ENCODE peak calls at places on chromosome X, in four cellular contexts. One of them, this sample, is unnamed.

GRCh38 chrX:105701310-105702052 is 120.9 kb upstream of the NRK start:
- DNase-seq in stimulated activated naive CD8-positive, alpha-beta T cell treated with anti-CD3 and anti-CD28 coated beads, Interleukin-15, Interleukin-2, amounts not matched to agents 100 U/mL and 50 U/mL, for 24 hours: no peak
- DNase-seq in GM23248: no peak
- DNase-seq in posterior cingulate gyrus: no peak
- DNase-seq in this sample: no peak

GRCh38 chrX:57227691-57228090 is 58.8 kb upstream of the FAAH2 start:
- DNase-seq in stimulated activated naive CD8-positive, alpha-beta T cell treated with anti-CD3 and anti-CD28 coated beads, Interleukin-15, Interleukin-2, amounts not matched to agents 100 U/mL and 50 U/mL, for 24 hours: peak
- DNase-seq in GM23248: no peak
- DNase-seq in posterior cingulate gyrus: no peak
- DNase-seq in this sample: no peak

GRCh38 chrX:38717871-38718270 is 83.4 kb upstream of the MID1IP1 start:
- DNase-seq in stimulated activated naive CD8-positive, alpha-beta T cell treated with anti-CD3 and anti-CD28 coated beads, Interleukin-15, Interleukin-2, amounts not matched to agents 100 U/mL and 50 U/mL, for 24 hours: no peak
- DNase-seq in GM23248: peak
- DNase-seq in posterior cingulate gyrus: no peak
- DNase-seq in this sample: peak

GRCh38 chrX:24396930-24397277 is 36.5 kb downstream of the SUPT20HL1 start:
- DNase-seq in stimulated activated naive CD8-positive, alpha-beta T cell treated with anti-CD3 and anti-CD28 coated beads, Interleukin-15, Interleukin-2, amounts not matched to agents 100 U/mL and 50 U/mL, for 24 hours: no peak
- DNase-seq in GM23248: peak
- DNase-seq in posterior cingulate gyrus: no peak
- DNase-seq in this sample: no peak

GRCh38 chrX:39730671-39731389 is 366.9 kb downstream of the BCOR start:
- DNase-seq in stimulated activated naive CD8-positive, alpha-beta T cell treated with anti-CD3 and anti-CD28 coated beads, Interleukin-15, Interleukin-2, amounts not matched to agents 100 U/mL and 50 U/mL, for 24 hours: peak
- DNase-seq in GM23248: peak
- DNase-seq in posterior cingulate gyrus: peak
- DNase-seq in this sample: peak

GRCh38 chrX:623268-623598 is 7.4 kb upstream of the SHOX start:
- DNase-seq in stimulated activated naive CD8-positive, alpha-beta T cell treated with anti-CD3 and anti-CD28 coated beads, Interleukin-15, Interleukin-2, amounts not matched to agents 100 U/mL and 50 U/mL, for 24 hours: no peak
- DNase-seq in GM23248: no peak
- DNase-seq in posterior cingulate gyrus: no peak
- DNase-seq in this sample: no peak

GRCh38 chrX:119235872-119236598 is at the start of gene PGRMC1:
- DNase-seq in stimulated activated naive CD8-positive, alpha-beta T cell treated with anti-CD3 and anti-CD28 coated beads, Interleukin-15, Interleukin-2, amounts not matched to agents 100 U/mL and 50 U/mL, for 24 hours: peak
- DNase-seq in GM23248: peak
- DNase-seq in posterior cingulate gyrus: peak
- DNase-seq in this sample: peak

GRCh38 chrX:102154218-102154860 is 1.4 kb downstream of the BEX5 start:
- DNase-seq in stimulated activated naive CD8-positive, alpha-beta T cell treated with anti-CD3 and anti-CD28 coated beads, Interleukin-15, Interleukin-2, amounts not matched to agents 100 U/mL and 50 U/mL, for 24 hours: peak
- DNase-seq in GM23248: no peak
- DNase-seq in posterior cingulate gyrus: peak
- DNase-seq in this sample: no peak

GRCh38 chrX:37746951-37747350 is 32.9 kb upstream of the CYBB start:
- DNase-seq in stimulated activated naive CD8-positive, alpha-beta T cell treated with anti-CD3 and anti-CD28 coated beads, Interleukin-15, Interleukin-2, amounts not matched to agents 100 U/mL and 50 U/mL, for 24 hours: no peak
- DNase-seq in GM23248: no peak
- DNase-seq in posterior cingulate gyrus: no peak
- DNase-seq in this sample: no peak

GRCh38 chrX:77085372-77085771 is 361.8 kb upstream of the FGF16 start:
- DNase-seq in stimulated activated naive CD8-positive, alpha-beta T cell treated with anti-CD3 and anti-CD28 coated beads, Interleukin-15, Interleukin-2, amounts not matched to agents 100 U/mL and 50 U/mL, for 24 hours: no peak
- DNase-seq in GM23248: no peak
- DNase-seq in posterior cingulate gyrus: no peak
- DNase-seq in this sample: no peak

GRCh38 chrX:103734125-103734760 is 23.5 kb downstream of the TMEM31 start:
- DNase-seq in stimulated activated naive CD8-positive, alpha-beta T cell treated with anti-CD3 and anti-CD28 coated beads, Interleukin-15, Interleukin-2, amounts not matched to agents 100 U/mL and 50 U/mL, for 24 hours: peak
- DNase-seq in GM23248: peak
- DNase-seq in posterior cingulate gyrus: no peak
- DNase-seq in this sample: no peak

GRCh38 chrX:39204349-39204748 is 403.1 kb downstream of the MID1IP1 start:
- DNase-seq in stimulated activated naive CD8-positive, alpha-beta T cell treated with anti-CD3 and anti-CD28 coated beads, Interleukin-15, Interleukin-2, amounts not matched to agents 100 U/mL and 50 U/mL, for 24 hours: no peak
- DNase-seq in GM23248: no peak
- DNase-seq in posterior cingulate gyrus: no peak
- DNase-seq in this sample: no peak

GRCh38 chrX:40094041-40094899 is 3.5 kb downstream of the BCOR start:
- DNase-seq in stimulated activated naive CD8-positive, alpha-beta T cell treated with anti-CD3 and anti-CD28 coated beads, Interleukin-15, Interleukin-2, amounts not matched to agents 100 U/mL and 50 U/mL, for 24 hours: no peak
- DNase-seq in GM23248: peak
- DNase-seq in posterior cingulate gyrus: peak
- DNase-seq in this sample: no peak

GRCh38 chrX:47169726-47170515 is 23.7 kb upstream of the UBA1 start:
- DNase-seq in stimulated activated naive CD8-positive, alpha-beta T cell treated with anti-CD3 and anti-CD28 coated beads, Interleukin-15, Interleukin-2, amounts not matched to agents 100 U/mL and 50 U/mL, for 24 hours: no peak
- DNase-seq in GM23248: peak
- DNase-seq in posterior cingulate gyrus: peak
- DNase-seq in this sample: no peak

GRCh38 chrX:131795442-131796229 is 227.5 kb upstream of the STK26 start:
- DNase-seq in stimulated activated naive CD8-positive, alpha-beta T cell treated with anti-CD3 and anti-CD28 coated beads, Interleukin-15, Interleukin-2, amounts not matched to agents 100 U/mL and 50 U/mL, for 24 hours: no peak
- DNase-seq in GM23248: no peak
- DNase-seq in posterior cingulate gyrus: peak
- DNase-seq in this sample: no peak

GRCh38 chrX:123803331-123803983 is 56.4 kb upstream of the XIAP start:
- DNase-seq in stimulated activated naive CD8-positive, alpha-beta T cell treated with anti-CD3 and anti-CD28 coated beads, Interleukin-15, Interleukin-2, amounts not matched to agents 100 U/mL and 50 U/mL, for 24 hours: peak
- DNase-seq in GM23248: peak
- DNase-seq in posterior cingulate gyrus: no peak
- DNase-seq in this sample: peak

GRCh38 chrX:120768681-120769080 is 107.0 kb downstream of the CT47B1 start:
- DNase-seq in stimulated activated naive CD8-positive, alpha-beta T cell treated with anti-CD3 and anti-CD28 coated beads, Interleukin-15, Interleukin-2, amounts not matched to agents 100 U/mL and 50 U/mL, for 24 hours: no peak
- DNase-seq in GM23248: peak
- DNase-seq in posterior cingulate gyrus: no peak
- DNase-seq in this sample: no peak

GRCh38 chrX:12716574-12716973 is 74.6 kb upstream of the PRPS2 start:
- DNase-seq in stimulated activated naive CD8-positive, alpha-beta T cell treated with anti-CD3 and anti-CD28 coated beads, Interleukin-15, Interleukin-2, amounts not matched to agents 100 U/mL and 50 U/mL, for 24 hours: no peak
- DNase-seq in GM23248: no peak
- DNase-seq in posterior cingulate gyrus: no peak
- DNase-seq in this sample: no peak

GRCh38 chrX:20274121-20274520 is 7.4 kb upstream of the RPS6KA3 start:
- DNase-seq in stimulated activated naive CD8-positive, alpha-beta T cell treated with anti-CD3 and anti-CD28 coated beads, Interleukin-15, Interleukin-2, amounts not matched to agents 100 U/mL and 50 U/mL, for 24 hours: no peak
- DNase-seq in GM23248: peak
- DNase-seq in posterior cingulate gyrus: no peak
- DNase-seq in this sample: no peak

GRCh38 chrX:65528705-65529340 is 5.8 kb downstream of the LAS1L start:
- DNase-seq in stimulated activated naive CD8-positive, alpha-beta T cell treated with anti-CD3 and anti-CD28 coated beads, Interleukin-15, Interleukin-2, amounts not matched to agents 100 U/mL and 50 U/mL, for 24 hours: peak
- DNase-seq in GM23248: peak
- DNase-seq in posterior cingulate gyrus: peak
- DNase-seq in this sample: peak

GRCh38 chrX:150531467-150531866 is 37.0 kb upstream of the MTM1 start:
- DNase-seq in stimulated activated naive CD8-positive, alpha-beta T cell treated with anti-CD3 and anti-CD28 coated beads, Interleukin-15, Interleukin-2, amounts not matched to agents 100 U/mL and 50 U/mL, for 24 hours: no peak
- DNase-seq in GM23248: no peak
- DNase-seq in posterior cingulate gyrus: no peak
- DNase-seq in this sample: no peak

GRCh38 chrX:42515939-42516338 is 262.0 kb downstream of the PPP1R2C start:
- DNase-seq in stimulated activated naive CD8-positive, alpha-beta T cell treated with anti-CD3 and anti-CD28 coated beads, Interleukin-15, Interleukin-2, amounts not matched to agents 100 U/mL and 50 U/mL, for 24 hours: no peak
- DNase-seq in GM23248: peak
- DNase-seq in posterior cingulate gyrus: no peak
- DNase-seq in this sample: no peak

GRCh38 chrX:103656623-103657022 is 27.8 kb downstream of the TCEAL1 start:
- DNase-seq in stimulated activated naive CD8-positive, alpha-beta T cell treated with anti-CD3 and anti-CD28 coated beads, Interleukin-15, Interleukin-2, amounts not matched to agents 100 U/mL and 50 U/mL, for 24 hours: no peak
- DNase-seq in GM23248: peak
- DNase-seq in posterior cingulate gyrus: no peak
- DNase-seq in this sample: no peak

GRCh38 chrX:9374537-9374936 is 90.3 kb upstream of the TBL1X start:
- DNase-seq in stimulated activated naive CD8-positive, alpha-beta T cell treated with anti-CD3 and anti-CD28 coated beads, Interleukin-15, Interleukin-2, amounts not matched to agents 100 U/mL and 50 U/mL, for 24 hours: no peak
- DNase-seq in GM23248: no peak
- DNase-seq in posterior cingulate gyrus: no peak
- DNase-seq in this sample: no peak

GRCh38 chrX:125757794-125758564 is 408.1 kb downstream of the DCAF12L2 start:
- DNase-seq in stimulated activated naive CD8-positive, alpha-beta T cell treated with anti-CD3 and anti-CD28 coated beads, Interleukin-15, Interleukin-2, amounts not matched to agents 100 U/mL and 50 U/mL, for 24 hours: no peak
- DNase-seq in GM23248: no peak
- DNase-seq in posterior cingulate gyrus: no peak
- DNase-seq in this sample: no peak

GRCh38 chrX:97490656-97491055 is 606.9 kb downstream of the RPA4 start:
- DNase-seq in stimulated activated naive CD8-positive, alpha-beta T cell treated with anti-CD3 and anti-CD28 coated beads, Interleukin-15, Interleukin-2, amounts not matched to agents 100 U/mL and 50 U/mL, for 24 hours: no peak
- DNase-seq in GM23248: peak
- DNase-seq in posterior cingulate gyrus: no peak
- DNase-seq in this sample: no peak

GRCh38 chrX:14243823-14244222 is 214.1 kb upstream of the GEMIN8 start:
- DNase-seq in stimulated activated naive CD8-positive, alpha-beta T cell treated with anti-CD3 and anti-CD28 coated beads, Interleukin-15, Interleukin-2, amounts not matched to agents 100 U/mL and 50 U/mL, for 24 hours: no peak
- DNase-seq in GM23248: no peak
- DNase-seq in posterior cingulate gyrus: no peak
- DNase-seq in this sample: no peak